ENCODE peak calls at places on chromosomes 2 and 18, in ten cellular contexts. F, Q, A, Y, B, K, N, Z, G and O are unnamed samples.

GRCh38 chr18:55763298-55763697 is 175.3 kb upstream of the TCF4 start:
- DNase-seq in F (peak; percentile 30), Q (no peak), A (no peak), Y (no peak), B (peak; percentile 78), K (peak; percentile 44), N (no peak), Z (no peak), G (no peak), O (no peak)

GRCh38 chr2:10901565-10901964 is 10.2 kb upstream of the KCNF1 start:
- DNase-seq in F (no peak), Q (no peak), A (no peak), Y (peak; percentile 52), B (no peak), K (peak; percentile 44), N (no peak), Z (no peak), G (no peak), O (no peak)

GRCh38 chr2:53035153-53035552 is 732.5 kb upstream of the CHAC2 start:
- DNase-seq in F (no peak), Q (no peak), A (no peak), Y (no peak), B (no peak), K (no peak), N (no peak), Z (no peak), G (no peak), O (no peak)

GRCh38 chr2:26650713-26651457 is 9.7 kb upstream of the CIB4 start:
- DNase-seq in F (no peak), Q (no peak), A (no peak), Y (no peak), B (no peak), K (peak; percentile 59), N (no peak), Z (no peak), G (no peak), O (no peak)

GRCh38 chr2:120715356-120715755 is 20.3 kb upstream of the GLI2 start:
- DNase-seq in F (no peak), Q (no peak), A (no peak), Y (no peak), B (no peak), K (peak; percentile 41), N (no peak), Z (no peak), G (no peak), O (no peak)

GRCh38 chr2:152716805-152717241 is 438 bp downstream of the PRPF40A start:
- DNase-seq in F (no peak), Q (no peak), A (no peak), Y (peak; percentile 46), B (peak; percentile 55), K (no peak), N (no peak), Z (peak; percentile 26), G (no peak), O (peak; percentile 51)

GRCh38 chr2:235963853-235964577 is 204.2 kb downstream of the GBX2 start:
- DNase-seq in F (no peak), Q (no peak), A (no peak), Y (no peak), B (no peak), K (peak; percentile 65), N (no peak), Z (no peak), G (no peak), O (no peak)

GRCh38 chr2:20378891-20379519 is 28.4 kb upstream of the PUM2 start:
- DNase-seq in F (peak; percentile 94), Q (peak; percentile 72), A (no peak), Y (peak; percentile 77), B (peak; percentile 85), K (peak; percentile 92), N (no peak), Z (peak; percentile 91), G (peak; percentile 89), O (peak; percentile 86)

GRCh38 chr2:216591480-216591879 is 41.7 kb upstream of the IGFBP2 start:
- DNase-seq in F (no peak), Q (no peak), A (no peak), Y (no peak), B (no peak), K (no peak), N (no peak), Z (no peak), G (no peak), O (no peak)

GRCh38 chr2:31997653-31998052 is 13.2 kb downstream of the MEMO1 start:
- DNase-seq in F (no peak), Q (no peak), A (no peak), Y (no peak), B (no peak), K (no peak), N (no peak), Z (no peak), G (peak; percentile 45), O (no peak)

GRCh38 chr2:120013569-120014223 is 819 bp downstream of the EPB41L5 start:
- DNase-seq in F (no peak), Q (no peak), A (no peak), Y (peak; percentile 50), B (peak; percentile 7), K (no peak), N (no peak), Z (no peak), G (no peak), O (no peak)

GRCh38 chr2:185738679-185739472 is at the start of gene FSIP2:
- DNase-seq in F (peak; percentile 71), Q (no peak), A (peak; percentile 40), Y (peak; percentile 96), B (peak; percentile 47), K (peak; percentile 91), N (no peak), Z (peak; percentile 67), G (peak; percentile 72), O (peak; percentile 89)

GRCh38 chr2:100105678-100106054 is 36.7 kb downstream of the AFF3 start:
- DNase-seq in F (peak; percentile 14), Q (no peak), A (no peak), Y (peak; percentile 22), B (peak; percentile 34), K (no peak), N (no peak), Z (peak; percentile 26), G (no peak), O (no peak)

GRCh38 chr2:107592225-107592624 is 234.5 kb upstream of the RGPD4 start:
- DNase-seq in F (no peak), Q (no peak), A (no peak), Y (no peak), B (no peak), K (no peak), N (no peak), Z (no peak), G (no peak), O (no peak)

GRCh38 chr2:183284606-183285005 is 160.4 kb downstream of the NUP35 start:
- DNase-seq in F (no peak), Q (no peak), A (no peak), Y (no peak), B (peak; percentile 99), K (peak; percentile 57), N (no peak), Z (no peak), G (peak; percentile 69), O (no peak)

GRCh38 chr2:188870289-188870688 is 103.9 kb upstream of the COL3A1 start:
- DNase-seq in F (peak; percentile 89), Q (no peak), A (no peak), Y (no peak), B (peak; percentile 80), K (no peak), N (no peak), Z (no peak), G (peak; percentile 97), O (no peak)

GRCh38 chr2:84700006-84700405 is 180.9 kb downstream of the TRABD2A start:
- DNase-seq in F (peak; percentile 24), Q (no peak), A (no peak), Y (no peak), B (no peak), K (no peak), N (no peak), Z (no peak), G (no peak), O (no peak)

GRCh38 chr2:237471457-237472186 is 15.4 kb upstream of the MLPH start:
- DNase-seq in F (peak; percentile 66), Q (peak; percentile 75), A (peak; percentile 42), Y (peak; percentile 74), B (peak; percentile 86), K (peak; percentile 82), N (no peak), Z (peak; percentile 66), G (no peak), O (peak; percentile 81)

GRCh38 chr2:188340257-188340656 is 48.6 kb downstream of the GULP1 start:
- DNase-seq in F (no peak), Q (no peak), A (no peak), Y (no peak), B (no peak), K (no peak), N (no peak), Z (no peak), G (no peak), O (no peak)

GRCh38 chr2:230155359-230155758 is 64.4 kb downstream of the SP110 start:
- DNase-seq in F (no peak), Q (no peak), A (no peak), Y (no peak), B (no peak), K (no peak), N (no peak), Z (no peak), G (no peak), O (no peak)

GRCh38 chr2:122055541-122055940 is 300.1 kb downstream of the TSN start:
- DNase-seq in F (no peak), Q (no peak), A (no peak), Y (no peak), B (no peak), K (no peak), N (no peak), Z (no peak), G (peak; percentile 44), O (no peak)

GRCh38 chr18:78526275-78526674 is 453.3 kb upstream of the SALL3 start:
- DNase-seq in F (no peak), Q (no peak), A (no peak), Y (no peak), B (no peak), K (no peak), N (no peak), Z (no peak), G (no peak), O (no peak)